ENCODE peak calls at places on chromosomes 13 and 19, in five cellular contexts. I is neural progenitor cell, P is uterus, U is Peyer's patch, W is psoas muscle. D is an unnamed sample.
A peak's percentile ranks its signal among the peaks of the same experiment; 100 is the strongest.

GRCh38 chr13:89748716-89749115 is 1598.8 kb upstream of the MIR17HG start:
- DNase-seq in I (no peak), P (no peak), U (no peak), W (no peak), D (no peak)

GRCh38 chr13:102679449-102680132 is 15.3 kb downstream of the METTL21C start:
- DNase-seq in I (no peak), P (no peak), U (no peak), W (no peak), D (no peak)

GRCh38 chr19:50371914-50372475 is 4.3 kb upstream of the NR1H2 start:
- DNase-seq in I (no peak), P (no peak), U (no peak), W (no peak), D (no peak)

GRCh38 chr13:92537485-92537884 is 689.1 kb upstream of the GPC6 start:
- DNase-seq in I (no peak), P (no peak), U (no peak), W (no peak), D (no peak)

GRCh38 chr19:7670150-7670784 is 1.4 kb downstream of the RETN start:
- DNase-seq in I (peak; percentile 69), P (no peak), U (no peak), W (no peak), D (no peak)

GRCh38 chr13:83536153-83536552 is 346.1 kb downstream of the SLITRK1 start:
- DNase-seq in I (no peak), P (no peak), U (no peak), W (no peak), D (no peak)

GRCh38 chr19:19602136-19602712 is 16.3 kb downstream of the PBX4 start:
- DNase-seq in I (no peak), P (no peak), U (peak; percentile 57), W (no peak), D (no peak)

GRCh38 chr19:58228584-58229254 is at the start of gene ZNF544:
- DNase-seq in I (peak; percentile 82), P (peak; percentile 62), U (peak; percentile 90), W (peak; percentile 74), D (peak; percentile 80)

GRCh38 chr19:33740811-33741396 is 55.8 kb upstream of the KCTD15 start:
- DNase-seq in I (peak; percentile 90), P (no peak), U (no peak), W (no peak), D (no peak)

GRCh38 chr13:40732658-40733057 is 38.3 kb downstream of the MRPS31 start:
- DNase-seq in I (no peak), P (no peak), U (no peak), W (no peak), D (no peak)

GRCh38 chr13:76792680-76793334 is 93.4 kb downstream of the KCTD12 start:
- DNase-seq in I (no peak), P (peak; percentile 27), U (no peak), W (no peak), D (peak; percentile 71)

GRCh38 chr19:35098413-35099049 is 17.1 kb upstream of the FXYD3 start:
- DNase-seq in I (no peak), P (no peak), U (no peak), W (no peak), D (no peak)

GRCh38 chr13:99693351-99693750 is 192.1 kb downstream of the TM9SF2 start:
- DNase-seq in I (no peak), P (no peak), U (no peak), W (no peak), D (no peak)

GRCh38 chr19:50509366-50509765 is 1.6 kb downstream of the JOSD2 start:
- DNase-seq in I (no peak), P (no peak), U (no peak), W (no peak), D (no peak)

GRCh38 chr13:78875792-78876580 is 217.0 kb upstream of the OBI1 start:
- DNase-seq in I (peak; percentile 9), P (no peak), U (no peak), W (no peak), D (no peak)

GRCh38 chr19:287381-287871 is 3.8 kb downstream of the PLPP2 start:
- DNase-seq in I (no peak), P (no peak), U (peak; percentile 34), W (no peak), D (no peak)

GRCh38 chr19:1132625-1133383 is 29.0 kb downstream of the GPX4 start:
- DNase-seq in I (no peak), P (no peak), U (no peak), W (no peak), D (no peak)

GRCh38 chr19:14477417-14478112 is 2.4 kb upstream of the PTGER1 start:
- DNase-seq in I (no peak), P (no peak), U (no peak), W (no peak), D (no peak)

GRCh38 chr19:58361900-58362271 is 665 bp downstream of the ZNF497 start:
- DNase-seq in I (no peak), P (peak; percentile 53), U (peak; percentile 65), W (peak; percentile 61), D (no peak)

GRCh38 chr19:3771906-3772450 is at the start of gene RAX2:
- DNase-seq in I (no peak), P (peak; percentile 62), U (no peak), W (no peak), D (no peak)

GRCh38 chr13:65555973-65556372 is 1674.2 kb downstream of the PCDH9 start:
- DNase-seq in I (no peak), P (no peak), U (no peak), W (no peak), D (no peak)

GRCh38 chr13:76720827-76721226 is 165.4 kb downstream of the KCTD12 start:
- DNase-seq in I (no peak), P (no peak), U (no peak), W (no peak), D (no peak)

GRCh38 chr19:892243-892996 is 567 bp downstream of the MED16 start:
- DNase-seq in I (peak; percentile 67), P (no peak), U (no peak), W (no peak), D (no peak)

GRCh38 chr13:29515372-29515771 is 80.1 kb downstream of the SLC7A1 start:
- DNase-seq in I (no peak), P (no peak), U (no peak), W (no peak), D (no peak)

GRCh38 chr19:44142014-44142523 is 715 bp downstream of the ZNF234 start:
- DNase-seq in I (peak; percentile 18), P (no peak), U (no peak), W (peak; percentile 14), D (no peak)

GRCh38 chr13:42796747-42797356 is 15.5 kb downstream of the FAM216B start:
- DNase-seq in I (peak; percentile 31), P (no peak), U (no peak), W (no peak), D (no peak)

GRCh38 chr19:12652219-12652618 is 14.3 kb downstream of the MAN2B1 start:
- DNase-seq in I (no peak), P (no peak), U (no peak), W (no peak), D (no peak)

GRCh38 chr13:28022848-28023518 is 34.5 kb upstream of the URAD start:
- DNase-seq in I (peak; percentile 26), P (no peak), U (no peak), W (no peak), D (no peak)
- H3K4me3 ChIP-seq in I (no peak overlapping the region), P (no peak overlapping the region), U (no peak overlapping the region), W (no peak overlapping the region), D (no peak overlapping the region)

DNA sequence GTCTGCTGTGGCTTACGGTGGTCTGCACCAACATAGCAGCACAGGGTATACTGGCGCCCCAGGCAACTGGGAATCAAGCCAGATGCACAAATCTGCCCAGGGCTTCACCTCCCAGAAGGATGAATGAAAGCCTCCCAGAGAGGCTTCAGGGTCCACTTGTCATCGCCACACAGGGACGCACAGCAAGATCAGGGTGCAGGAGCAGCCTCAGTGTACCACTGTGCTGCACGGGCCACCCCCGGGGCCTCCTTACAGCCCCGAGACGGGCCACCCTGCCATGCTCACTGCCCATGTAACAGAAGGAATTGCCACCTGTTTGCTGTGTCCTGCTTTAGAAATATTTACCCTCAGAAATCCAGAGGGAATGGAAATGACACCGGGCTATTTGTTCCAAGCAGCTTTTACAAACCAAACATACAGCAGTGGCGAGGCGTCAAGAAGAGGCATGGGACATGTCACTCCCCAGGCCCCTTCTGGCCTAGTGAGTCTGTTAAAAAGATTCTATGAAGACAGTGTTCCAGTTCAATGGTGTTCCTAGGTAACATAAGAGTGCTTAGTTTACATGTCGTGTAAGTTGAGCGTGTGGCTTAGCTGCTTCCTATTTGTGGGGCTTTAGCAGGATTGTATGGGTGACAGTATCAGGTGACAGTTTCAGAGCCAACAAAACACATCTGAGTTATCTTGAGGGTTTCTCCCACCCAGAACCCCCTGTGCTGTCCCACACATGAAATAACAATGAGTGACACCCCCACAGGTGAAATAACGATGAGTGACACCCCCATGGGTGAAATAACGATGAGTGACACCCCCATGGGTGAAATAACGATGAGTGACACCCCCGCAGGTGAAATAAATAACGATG is 69.0 kb downstream of the RAB20 start:
- DNase-seq in I (no peak), P (no peak), U (no peak), W (no peak), D (no peak)
- TF ChIP-seq CTCF in I (no peak), P (no peak), U (no peak), W (no peak), D (no peak)

GRCh38 chr13:46168818-46169217 is 13.2 kb downstream of the LCP1 start:
- DNase-seq in I (no peak), P (no peak), U (no peak), W (no peak), D (no peak)
- H3K4me1 ChIP-seq in I (peaks cover 14% of the 10 kb centered on the region), P (no peaks in the 10 kb centered on the region), U (peaks cover 35% of the 10 kb centered on the region), W (peaks cover 3% of the 10 kb centered on the region), D (peaks cover 6% of the 10 kb centered on the region)

GRCh38 chr13:110916671-110917142 is 1.8 kb upstream of the ANKRD10 start:
- DNase-seq in I (no peak), P (no peak), U (no peak), W (no peak), D (no peak)
- H3K4me3 ChIP-seq in I (peak overlapping the region; percentile 93), P (no peak overlapping the region), U (no peak overlapping the region), W (peak overlapping the region; percentile 89), D (no peak overlapping the region)

GRCh38 chr13:72781461-72782439 is at the start of the genes DIS3 and PIBF1:
- DNase-seq in I (peak; percentile 98), P (peak; percentile 97), U (peak; percentile 99), W (peak; percentile 98), D (peak; percentile 98)
- TF ChIP-seq CTCF in I (no peak), P (no peak), U (no peak), W (no peak), D (no peak)

GRCh38 chr19:5071579-5071978 is 102.7 kb downstream of the KDM4B start:
- DNase-seq in I (no peak), P (no peak), U (no peak), W (no peak), D (no peak)

GRCh38 chr19:5070390-5070789 is 101.5 kb downstream of the KDM4B start:
- DNase-seq in I (no peak), P (no peak), U (no peak), W (no peak), D (no peak)

GRCh38 chr19:5072115-5072514 is 103.2 kb downstream of the KDM4B start:
- DNase-seq in I (no peak), P (no peak), U (no peak), W (peak; percentile 57), D (no peak)

GRCh38 chr19:5073153-5073844 is 104.4 kb downstream of the KDM4B start:
- DNase-seq in I (no peak), P (no peak), U (no peak), W (no peak), D (no peak)

GRCh38 chr19:5070922-5071321 is 102.0 kb downstream of the KDM4B start:
- DNase-seq in I (no peak), P (no peak), U (no peak), W (no peak), D (no peak)
- H3K4me1 ChIP-seq in I (peaks cover 11% of the 10 kb centered on the region), P (peaks cover 3% of the 10 kb centered on the region), U (no peaks in the 10 kb centered on the region), W (no peaks in the 10 kb centered on the region), D (no peaks in the 10 kb centered on the region)

D was measured in sigmoid colon.